ENCODE peak calls at places on chromosomes 16 and 17, in seven cellular contexts. B, G, O, F, L, P and Y are unnamed samples.

GRCh38 chr16:72991211-72991610 is 56.7 kb downstream of the ZFHX3 start:
- DNase-seq in B (no peak), G (no peak), O (no peak), F (no peak), L (no peak), P (no peak), Y (no peak)

GRCh38 chr17:17811381-17812210 is 25.2 kb downstream of the SREBF1 start:
- DNase-seq in B (no peak), G (no peak), O (no peak), F (no peak), L (no peak), P (peak), Y (peak)

GRCh38 chr17:80854220-80854619 is 137.4 kb upstream of the CHMP6 start:
- DNase-seq in B (no peak), G (no peak), O (no peak), F (no peak), L (no peak), P (no peak), Y (no peak)

GRCh38 chr16:58160855-58161254 is 31.7 kb upstream of the CFAP20 start:
- DNase-seq in B (no peak), G (no peak), O (no peak), F (no peak), L (no peak), P (no peak), Y (no peak)

GRCh38 chr17:44759096-44759915 is 518 bp downstream of the ADAM11 start:
- DNase-seq in B (no peak), G (peak), O (no peak), F (no peak), L (peak), P (no peak), Y (no peak)

GRCh38 chr17:81568416-81568815 is 16.3 kb upstream of the FAAP100 start:
- DNase-seq in B (no peak), G (no peak), O (no peak), F (no peak), L (no peak), P (no peak), Y (no peak)

GRCh38 chr16:68286153-68287074 is 22.1 kb downstream of the SLC7A6 start:
- DNase-seq in B (no peak), G (no peak), O (no peak), F (no peak), L (no peak), P (peak), Y (no peak)

GRCh38 chr16:86039606-86040005 is 140.6 kb downstream of the IRF8 start:
- DNase-seq in B (no peak), G (no peak), O (no peak), F (no peak), L (no peak), P (no peak), Y (no peak)

GRCh38 chr16:83958137-83958810 is 5.2 kb downstream of the OSGIN1 start:
- DNase-seq in B (no peak), G (no peak), O (no peak), F (no peak), L (peak), P (no peak), Y (no peak)

GRCh38 chr16:72203401-72203800 is 31.4 kb upstream of the PMFBP1 start:
- DNase-seq in B (peak), G (no peak), O (no peak), F (no peak), L (no peak), P (no peak), Y (no peak)

GRCh38 chr16:86522639-86523038 is 12.3 kb downstream of the FOXF1 start:
- DNase-seq in B (no peak), G (no peak), O (no peak), F (no peak), L (no peak), P (no peak), Y (no peak)

GRCh38 chr16:86577314-86577971 is 906 bp upstream of the FOXL1 start:
- DNase-seq in B (no peak), G (no peak), O (no peak), F (no peak), L (no peak), P (no peak), Y (no peak)

GRCh38 chr16:88681084-88681680 is 5.1 kb downstream of the SNAI3 start:
- DNase-seq in B (no peak), G (peak), O (no peak), F (peak), L (peak), P (peak), Y (peak)

GRCh38 chr17:40063034-40063765 is 435 bp downstream of the THRA start:
- DNase-seq in B (no peak), G (peak), O (no peak), F (no peak), L (peak), P (peak), Y (no peak)

GRCh38 chr16:81560979-81561657 is 116.5 kb downstream of the CMIP start:
- DNase-seq in B (no peak), G (no peak), O (no peak), F (no peak), L (no peak), P (no peak), Y (no peak)

GRCh38 chr17:76500745-76501017 is 542 bp downstream of the RHBDF2 start:
- DNase-seq in B (no peak), G (no peak), O (no peak), F (no peak), L (no peak), P (no peak), Y (peak)

GRCh38 chr17:19654342-19654886 is 5.9 kb downstream of the ALDH3A2 start:
- DNase-seq in B (no peak), G (no peak), O (no peak), F (no peak), L (no peak), P (no peak), Y (no peak)

GRCh38 chr17:75267403-75268232 is 3.4 kb downstream of the MIF4GD start:
- DNase-seq in B (no peak), G (peak), O (no peak), F (peak), L (peak), P (peak), Y (peak)

GRCh38 chr17:9456265-9456664 is 119.4 kb downstream of the STX8 start:
- DNase-seq in B (no peak), G (no peak), O (no peak), F (no peak), L (no peak), P (peak), Y (no peak)

GRCh38 chr17:9457005-9457404 is 118.6 kb downstream of the STX8 start:
- DNase-seq in B (no peak), G (no peak), O (no peak), F (no peak), L (no peak), P (no peak), Y (no peak)

GRCh38 chr17:9446528-9446927 is 129.1 kb downstream of the STX8 start:
- DNase-seq in B (no peak), G (no peak), O (no peak), F (no peak), L (no peak), P (no peak), Y (no peak)

DNA sequence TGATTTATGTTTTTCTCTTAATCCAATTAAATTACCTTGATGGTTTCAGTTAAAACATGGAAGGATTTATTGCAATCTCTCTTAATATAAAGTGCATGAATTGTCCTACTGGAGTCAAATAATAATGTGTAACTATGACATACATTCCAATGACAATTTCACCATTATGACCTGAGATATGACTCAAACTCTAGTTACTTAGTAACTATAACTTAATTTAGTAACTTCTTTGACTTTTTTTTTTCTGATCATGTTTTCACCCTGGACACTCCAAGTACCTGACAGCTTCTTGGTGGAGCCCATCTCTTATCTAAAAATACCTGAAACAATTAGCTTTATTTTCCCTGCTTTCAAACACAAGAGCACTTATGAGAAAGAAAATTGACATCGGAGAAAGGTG is 123.7 kb downstream of the STX8 start:
- DNase-seq in B (no peak), G (no peak), O (no peak), F (no peak), L (no peak), P (no peak), Y (no peak)
- TF ChIP-seq JUND in B (no peak), G (no peak), O (no peak), F (no peak), L (no peak), P (no peak), Y (no peak)

GRCh38 chr17:48570325-48571023 is 7.7 kb downstream of the HOXB4 start:
- DNase-seq in B (no peak), G (peak), O (no peak), F (no peak), L (no peak), P (no peak), Y (no peak)

GRCh38 chr17:48567209-48567608 is 10.9 kb downstream of the HOXB4 start:
- DNase-seq in B (no peak), G (no peak), O (no peak), F (no peak), L (no peak), P (no peak), Y (no peak)

GRCh38 chr17:48569676-48570324 is 8.3 kb downstream of the HOXB4 start:
- DNase-seq in B (no peak), G (no peak), O (no peak), F (no peak), L (no peak), P (no peak), Y (no peak)

GRCh38 chr17:48567646-48568354 is 10.3 kb downstream of the HOXB4 start:
- DNase-seq in B (no peak), G (no peak), O (no peak), F (no peak), L (no peak), P (no peak), Y (no peak)

GRCh38 chr17:48568499-48569259 is 9.5 kb downstream of the HOXB4 start:
- DNase-seq in B (no peak), G (no peak), O (no peak), F (no peak), L (no peak), P (no peak), Y (no peak)
- TF ChIP-seq JUND in B (no peak), G (no peak), O (no peak), F (no peak), L (no peak), P (no peak), Y (no peak)

GRCh38 chr16:75555213-75555706 is 792 bp downstream of the TMEM231 start:
- DNase-seq in B (no peak), G (peak), O (peak), F (peak), L (peak), P (peak), Y (no peak)
- TF ChIP-seq JUND in B (no peak), G (peak), O (no peak), F (no peak), L (no peak), P (no peak), Y (no peak)

GRCh38 chr16:49112754-49113153 is 168.9 kb downstream of the CBLN1 start:
- DNase-seq in B (no peak), G (no peak), O (no peak), F (no peak), L (peak), P (no peak), Y (no peak)

GRCh38 chr16:49103298-49103697 is 178.3 kb downstream of the CBLN1 start:
- DNase-seq in B (no peak), G (no peak), O (no peak), F (no peak), L (no peak), P (no peak), Y (no peak)

GRCh38 chr16:49111351-49111750 is 170.3 kb downstream of the CBLN1 start:
- DNase-seq in B (no peak), G (no peak), O (no peak), F (no peak), L (no peak), P (no peak), Y (no peak)

DNA sequence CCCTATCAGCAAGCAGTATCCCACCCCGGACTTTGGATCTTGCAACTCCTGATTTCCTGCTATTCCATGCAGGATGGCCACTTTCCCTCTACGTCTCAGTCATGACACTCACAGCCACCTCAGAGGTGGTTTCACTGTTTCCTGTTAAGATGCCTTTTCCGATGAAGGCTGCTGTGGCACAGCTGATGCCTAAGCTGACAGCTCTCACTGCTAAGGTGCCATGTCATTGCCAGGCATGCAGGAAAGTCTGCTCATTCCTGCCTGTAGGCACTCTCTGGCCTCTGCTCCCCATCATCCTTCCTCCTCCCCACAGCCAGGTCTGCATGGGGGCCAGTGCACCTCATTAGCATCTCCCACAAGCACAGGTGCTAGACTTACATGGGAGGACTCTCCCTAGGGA is 173.0 kb downstream of the CBLN1 start:
- DNase-seq in B (no peak), G (no peak), O (no peak), F (no peak), L (no peak), P (no peak), Y (no peak)
- TF ChIP-seq JUND in B (no peak), G (no peak), O (no peak), F (no peak), L (no peak), P (no peak), Y (no peak)

GRCh38 chr17:72394531-72394930 is 273.7 kb downstream of the SOX9 start:
- DNase-seq in B (no peak), G (no peak), O (no peak), F (no peak), L (no peak), P (no peak), Y (no peak)

GRCh38 chr17:72392056-72393010 is 271.5 kb downstream of the SOX9 start:
- DNase-seq in B (peak), G (no peak), O (no peak), F (no peak), L (no peak), P (no peak), Y (no peak)

GRCh38 chr17:72396121-72396520 is 275.3 kb downstream of the SOX9 start:
- DNase-seq in B (no peak), G (no peak), O (no peak), F (no peak), L (no peak), P (no peak), Y (no peak)

GRCh38 chr17:72390675-72391501 is 270.1 kb downstream of the SOX9 start:
- DNase-seq in B (no peak), G (no peak), O (no peak), F (no peak), L (no peak), P (no peak), Y (no peak)

GRCh38 chr17:72393553-72393952 is 272.7 kb downstream of the SOX9 start:
- DNase-seq in B (no peak), G (no peak), O (peak), F (no peak), L (no peak), P (no peak), Y (no peak)
- TF ChIP-seq JUND in B (no peak), G (no peak), O (peak), F (no peak), L (peak), P (no peak), Y (no peak)